ENCODE peak calls at places on chromosome 16, in four cellular contexts. M is HepG2, X is WTC11, S is K562. B is an unnamed sample.

GRCh38 chr16:60731329-60731728 is 1304.9 kb downstream of the CDH8 start:
- DNase-seq in M (no peak), X (no peak), S (no peak), B (no peak)

GRCh38 chr16:5615868-5616642 is 518.5 kb upstream of the EEF2KMT start:
- DNase-seq in M (peak; percentile 35), S (peak; percentile 89), X (peak; percentile 40), B (peak; percentile 76)

GRCh38 chr16:23562505-23562904 is 5.0 kb downstream of the UBFD1 start:
- DNase-seq in S (no peak), X (no peak), M (no peak), B (no peak)

GRCh38 chr16:55045329-55046145 is 114.9 kb downstream of the IRX5 start:
- DNase-seq in M (no peak), S (no peak), X (no peak), B (no peak)

GRCh38 chr16:63289834-63290460 is 1253.7 kb upstream of the CDH8 start:
- DNase-seq in S (peak; percentile 14), X (peak; percentile 69), M (peak; percentile 44), B (peak; percentile 42)

GRCh38 chr16:82078125-82078524 is 43.1 kb downstream of the HSD17B2 start:
- DNase-seq in M (no peak), X (no peak), S (no peak), B (no peak)

GRCh38 chr16:424033-424622 is 1.3 kb upstream of the RAB11FIP3 start:
- DNase-seq in M (peak; percentile 30), S (no peak), X (no peak), B (no peak)

GRCh38 chr16:13453938-13454553 is 465.9 kb upstream of the ERCC4 start:
- DNase-seq in X (peak; percentile 52), S (peak; percentile 41), M (peak; percentile 38), B (peak; percentile 9)

GRCh38 chr16:17773698-17774101 is 302.9 kb upstream of the XYLT1 start:
- DNase-seq in X (no peak), S (no peak), M (no peak), B (no peak)

GRCh38 chr16:1324286-1324826 is 9.1 kb upstream of the BAIAP3 start:
- DNase-seq in S (no peak), X (no peak), M (no peak), B (no peak)

GRCh38 chr16:27225536-27226360 is 22.4 kb downstream of the KDM8 start:
- DNase-seq in S (no peak), M (no peak), X (no peak), B (no peak)

GRCh38 chr16:85571813-85572619 is 41.1 kb upstream of the GSE1 start:
- DNase-seq in M (no peak), S (no peak), X (no peak), B (no peak)

GRCh38 chr16:27925612-27926011 is 137.9 kb downstream of the GSG1L start:
- DNase-seq in S (no peak), M (no peak), X (no peak), B (no peak)

GRCh38 chr16:30989469-30990047 is 4.6 kb downstream of the HSD3B7 start:
- DNase-seq in M (no peak), S (no peak), X (no peak), B (no peak)

GRCh38 chr16:89560413-89561194 is at the start of gene RPL13:
- DNase-seq in M (peak; percentile 95), S (peak; percentile 93), X (peak; percentile 92), B (peak; percentile 93)

GRCh38 chr16:88886915-88887521 is 20.6 kb upstream of the PABPN1L start:
- DNase-seq in S (no peak), X (no peak), M (no peak), B (no peak)

GRCh38 chr16:1764971-1765370 is 6.4 kb downstream of the NME3 start:
- DNase-seq in X (no peak), M (no peak), S (no peak), B (no peak)

GRCh38 chr16:87143661-87144121 is 173.5 kb downstream of the C16orf95 start:
- DNase-seq in X (peak; percentile 41), S (no peak), M (no peak), B (no peak)

GRCh38 chr16:56506941-56507340 is 12.9 kb downstream of the BBS2 start:
- DNase-seq in X (no peak), S (no peak), M (no peak), B (no peak)

GRCh38 chr16:47876494-47876893 is 279.3 kb downstream of the ABCC12 start:
- DNase-seq in X (no peak), M (no peak), S (no peak), B (no peak)

GRCh38 chr16:50430076-50430475 is 61.3 kb upstream of the BRD7 start:
- DNase-seq in S (no peak), M (no peak), X (no peak), B (no peak)

GRCh38 chr16:83402969-83403368 is 404.8 kb upstream of the HSBP1 start:
- DNase-seq in M (no peak), X (no peak), S (no peak), B (no peak)

GRCh38 chr16:22161999-22162657 is at the start of gene SDR42E2:
- DNase-seq in S (peak; percentile 90), M (no peak), X (peak; percentile 80), B (peak; percentile 62)

GRCh38 chr16:1772362-1772907 is at the start of gene EME2:
- DNase-seq in X (no peak), S (peak; percentile 69), M (peak; percentile 16), B (no peak)

GRCh38 chr16:56617212-56618085 is 8.1 kb upstream of the MT1E start:
- DNase-seq in X (peak; percentile 66), M (no peak), S (no peak), B (no peak)

GRCh38 chr16:85627102-85627834 is 14.1 kb downstream of the GSE1 start:
- DNase-seq in X (no peak), M (no peak), S (no peak), B (no peak)

GRCh38 chr16:59878479-59878878 is 1144.4 kb upstream of the GOT2 start:
- DNase-seq in M (no peak), X (no peak), S (no peak), B (no peak)

GRCh38 chr16:825298-826061 is 24.9 kb upstream of the GNG13 start:
- DNase-seq in M (no peak), X (no peak), S (no peak), B (peak; percentile 26)

GRCh38 chr16:58488531-58488930 is 11.4 kb upstream of the NDRG4 start:
- DNase-seq in S (peak; percentile 58), X (no peak), M (no peak), B (no peak)

GRCh38 chr16:86044881-86045600 is 146.1 kb downstream of the IRF8 start:
- DNase-seq in X (no peak), S (peak; percentile 26), M (no peak), B (no peak)

GRCh38 chr16:56700631-56701030 is 18.4 kb downstream of the MT1X start:
- DNase-seq in X (no peak), S (no peak), M (no peak), B (no peak)

GRCh38 chr16:11715246-11715947 is 27.3 kb downstream of the TXNDC11 start:
- DNase-seq in X (no peak), S (no peak), M (peak; percentile 15), B (no peak)
- TF ChIP-seq SP1 in X (no peak), S (no peak), M (no peak), B (no peak)

DNA sequence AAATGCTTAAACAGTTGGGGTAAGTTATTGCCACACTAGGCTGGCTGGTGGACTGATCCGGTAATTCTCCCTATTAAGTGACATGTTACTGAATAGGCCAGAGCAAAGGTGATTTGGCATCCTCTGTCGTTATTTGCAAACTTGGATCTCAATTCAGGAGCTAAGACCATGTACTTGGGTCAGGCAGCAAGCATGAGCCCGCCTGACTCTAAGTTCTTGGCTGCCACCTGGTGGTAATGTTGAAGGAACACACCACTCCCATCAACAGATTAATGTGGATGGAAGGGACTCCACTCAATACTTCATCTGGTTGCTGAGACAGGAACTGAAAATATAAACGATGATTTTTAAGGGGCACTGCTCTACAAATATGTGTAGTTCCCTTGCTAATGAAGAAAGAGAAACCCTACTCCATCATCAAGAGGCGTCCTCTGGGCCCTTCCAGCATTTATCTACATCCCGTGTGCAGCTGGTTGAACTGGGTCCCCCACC is 70.8 kb downstream of the EMP2 start:
- DNase-seq in S (peak; percentile 77), X (peak; percentile 56), M (peak; percentile 91), B (peak; percentile 74)
- TF ChIP-seq ELF4 in S (no peak), X (no peak), M (no peak), B (no peak)

DNA sequence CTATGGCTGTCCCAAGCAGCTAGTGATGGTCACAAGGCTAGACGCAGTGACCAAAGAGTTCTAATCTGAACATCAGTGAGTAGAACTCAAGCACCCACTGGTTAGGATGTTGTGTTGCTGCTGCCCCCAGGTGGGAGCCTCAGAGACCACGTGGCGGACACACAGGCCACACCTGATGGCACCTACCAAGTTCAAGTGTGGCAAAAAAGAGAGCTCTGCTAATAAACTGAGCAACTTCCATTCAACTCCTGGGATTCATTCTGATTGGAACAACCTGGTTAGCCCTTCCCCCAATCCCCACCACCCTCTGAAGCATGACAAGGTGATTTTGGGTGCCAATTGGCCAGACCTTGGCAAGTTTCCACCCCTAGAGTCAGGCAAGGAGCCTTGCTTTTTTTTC is 3.5 kb upstream of the LCMT1 start:
- DNase-seq in S (no peak), X (peak; percentile 28), M (peak; percentile 59), B (no peak)
- TF ChIP-seq SP1 in S (no peak), X (no peak), M (no peak), B (no peak)

DNA sequence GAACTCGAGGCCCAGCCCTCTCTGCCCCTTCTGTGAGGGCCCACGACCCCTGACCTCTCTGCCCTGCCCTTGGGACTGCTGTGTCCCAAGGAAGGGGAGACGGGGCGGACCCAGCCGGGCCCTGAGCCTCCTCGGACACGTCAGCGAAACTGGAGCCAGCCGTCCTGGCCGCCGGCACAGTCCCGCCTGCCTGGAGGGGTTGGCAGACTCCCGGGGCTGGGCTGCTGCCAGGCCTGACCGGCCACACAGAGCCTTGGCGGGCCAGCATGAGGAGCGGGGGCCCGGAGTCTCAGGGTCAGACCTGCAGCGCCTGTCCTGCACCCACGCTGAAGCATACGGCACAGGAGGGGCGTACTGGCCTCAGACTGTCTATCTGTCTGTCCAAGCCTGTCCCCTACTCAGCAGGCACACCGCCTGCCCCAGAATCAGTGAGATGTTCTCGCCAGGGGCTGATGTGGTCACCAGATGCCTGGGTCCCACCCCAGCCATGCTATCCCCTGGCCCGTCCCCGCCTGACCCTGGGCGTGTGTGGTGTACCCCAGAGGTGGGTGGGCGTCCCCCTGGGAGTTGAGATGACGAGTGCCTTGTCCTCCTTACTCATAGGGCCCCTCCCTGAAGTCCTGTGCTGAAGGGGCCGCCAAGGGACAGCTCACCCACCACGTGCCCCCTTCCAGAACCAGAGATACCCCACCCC is 4.6 kb downstream of the VASN start:
- DNase-seq in S (no peak), M (no peak), X (peak; percentile 13), B (no peak)
- TF ChIP-seq ELF4 in S (no peak), M (no peak), X (no peak), B (no peak)

GRCh38 chr16:73433493-73434307 is 385.8 kb upstream of the ZFHX3 start:
- DNase-seq in S (no peak), X (no peak), M (no peak), B (no peak)

GRCh38 chr16:73430138-73430537 is 382.2 kb upstream of the ZFHX3 start:
- DNase-seq in M (no peak), S (no peak), X (no peak), B (no peak)

GRCh38 chr16:73432794-73433455 is 385.0 kb upstream of the ZFHX3 start:
- DNase-seq in S (no peak), X (no peak), M (no peak), B (no peak)

GRCh38 chr16:73434621-73435020 is 386.7 kb upstream of the ZFHX3 start:
- DNase-seq in M (no peak), X (no peak), S (no peak), B (no peak)
- TF ChIP-seq SP1 in M (no peak), X (no peak), S (no peak), B (no peak)

GRCh38 chr16:65497571-65497970 is 375.7 kb upstream of the CDH11 start:
- DNase-seq in M (no peak), S (no peak), X (no peak), B (no peak)
- TF ChIP-seq ELF4 in M (no peak), S (no peak), X (no peak), B (no peak)

B was measured in HEK293T.